ENCODE peak calls at places on chromosomes 12 and 14, in four cellular contexts. Y is K562, N is EL, G is iPS DF 6.9. Z is an unnamed sample.

GRCh38 chr12:131832393-131833231 is 4.4 kb downstream of the MMP17 start:
- DNase-seq in Y (no peak), N (peak; percentile 85), G (no peak), Z (no peak)

GRCh38 chr14:25178255-25178654 is 128.3 kb upstream of the STXBP6 start:
- DNase-seq in Y (no peak), N (no peak), G (no peak), Z (no peak)

GRCh38 chr12:108792361-108793292 is 61.3 kb upstream of the CORO1C start:
- DNase-seq in Y (no peak), N (no peak), G (no peak), Z (no peak)

GRCh38 chr12:65196762-65197567 is 27.6 kb downstream of the LEMD3 start:
- DNase-seq in Y (no peak), N (no peak), G (no peak), Z (no peak)

GRCh38 chr12:132273992-132274334 is 55.4 kb downstream of the GALNT9 start:
- DNase-seq in Y (no peak), N (no peak), G (no peak), Z (no peak)

GRCh38 chr14:85308531-85309300 is 221.2 kb upstream of the FLRT2 start:
- DNase-seq in Y (no peak), N (no peak), G (no peak), Z (no peak)

GRCh38 chr12:96255077-96255476 is 60.9 kb downstream of the ELK3 start:
- DNase-seq in Y (no peak), N (no peak), G (no peak), Z (no peak)

GRCh38 chr14:104423715-104424405 is 155.7 kb upstream of the C14orf180 start:
- DNase-seq in Y (no peak), N (no peak), G (no peak), Z (no peak)

GRCh38 chr12:130655010-130655409 is 61.1 kb downstream of the RIMBP2 start:
- DNase-seq in Y (no peak), N (no peak), G (no peak), Z (no peak)

GRCh38 chr12:48925218-48925871 is at the start of gene FKBP11:
- DNase-seq in Y (no peak), N (peak; percentile 75), G (peak; percentile 37), Z (peak; percentile 15)

GRCh38 chr12:86429824-86430223 is 173.6 kb upstream of the MGAT4C start:
- DNase-seq in Y (no peak), N (no peak), G (no peak), Z (no peak)

GRCh38 chr14:96863327-96863985 is 66.3 kb downstream of the VRK1 start:
- DNase-seq in Y (no peak), N (no peak), G (no peak), Z (no peak)

GRCh38 chr12:82174383-82174782 is 183.8 kb downstream of the CCDC59 start:
- DNase-seq in Y (no peak), N (no peak), G (no peak), Z (no peak)

GRCh38 chr12:124992874-124993567 is 424 bp upstream of the BRI3BP start:
- DNase-seq in Y (peak; percentile 63), N (peak; percentile 44), G (peak; percentile 90), Z (peak; percentile 64)

GRCh38 chr14:60240139-60240856 is 8.7 kb upstream of the PPM1A start:
- DNase-seq in Y (no peak), N (no peak), G (no peak), Z (no peak)

GRCh38 chr12:102430661-102431060 is 49.7 kb downstream of the IGF1 start:
- DNase-seq in Y (no peak), N (peak; percentile 34), G (no peak), Z (no peak)

GRCh38 chr14:96671218-96671617 is 126.0 kb upstream of the VRK1 start:
- DNase-seq in Y (no peak), N (no peak), G (no peak), Z (no peak)

GRCh38 chr12:69687390-69687789 is 11.7 kb downstream of the BEST3 start:
- DNase-seq in Y (no peak), N (no peak), G (no peak), Z (no peak)

GRCh38 chr12:14962797-14963196 is 1.4 kb upstream of the ARHGDIB start:
- DNase-seq in Y (no peak), N (no peak), G (no peak), Z (no peak)

GRCh38 chr12:124489915-124490583 is 77.4 kb downstream of the NCOR2 start:
- DNase-seq in Y (no peak), N (no peak), G (no peak), Z (no peak)

GRCh38 chr12:105278043-105278697 is 42.2 kb upstream of the APPL2 start:
- DNase-seq in Y (no peak), N (peak; percentile 35), G (no peak), Z (no peak)

GRCh38 chr14:22699801-22700564 is 55.8 kb upstream of the OR6J1 start:
- DNase-seq in Y (peak; percentile 58), N (peak; percentile 49), G (no peak), Z (no peak)

GRCh38 chr12:15851919-15852318 is 30.3 kb upstream of the STRAP start:
- DNase-seq in Y (no peak), N (peak; percentile 41), G (no peak), Z (no peak)

GRCh38 chr12:100234166-100234565 is 32.7 kb downstream of the DEPDC4 start:
- DNase-seq in Y (no peak), N (peak; percentile 71), G (no peak), Z (no peak)

GRCh38 chr12:78951746-78952532 is 87.4 kb downstream of the SYT1 start:
- DNase-seq in Y (no peak), N (peak; percentile 3), G (no peak), Z (no peak)

GRCh38 chr14:79534703-79535353 is 676.5 kb downstream of the DIO2 start:
- DNase-seq in Y (no peak), N (no peak), G (no peak), Z (no peak)

GRCh38 chr12:12726543-12727093 is 9.4 kb downstream of the CDKN1B start:
- DNase-seq in Y (peak; percentile 28), N (peak; percentile 92), G (no peak), Z (peak; percentile 61)

GRCh38 chr14:103091883-103092222 is 2.7 kb upstream of the EXOC3L4 start:
- DNase-seq in Y (no peak), N (no peak), G (no peak), Z (no peak)

GRCh38 chr12:106219043-106219442 is 28.8 kb downstream of the CKAP4 start:
- DNase-seq in Y (no peak), N (no peak), G (no peak), Z (no peak)

Z was measured in kidney glomerular epithelial cell.